ENCODE peak calls at places on chromosomes 11 and 22, in eight cellular contexts. One of them, this sample, is unnamed.

GRCh38 chr11:71496421-71496820 is 30.6 kb upstream of the KRTAP5-7 start:
- DNase-seq in neural crest cell: no peak
- DNase-seq in stimulated activated CD4-positive, alpha-beta T cell treated with anti-CD3 and anti-CD28 coated beads, Interleukin-1b, Interleukin-23, amount 100 ng/mL, for 24 hours: no peak
- DNase-seq in nucleus accumbens: no peak
- DNase-seq in LHCN-M2: no peak
- DNase-seq in GM12865: no peak
- DNase-seq in HuH-7.5: no peak
- DNase-seq in stimulated activated naive CD8-positive, alpha-beta T cell treated with anti-CD3 and anti-CD28 coated beads, Interleukin-15, Interleukin-2, amounts not matched to agents 100 U/mL and 50 U/mL, for 24 hours: no peak
- DNase-seq in this sample: no peak

GRCh38 chr11:1896895-1897294 is 5.2 kb upstream of the PRR33 start:
- DNase-seq in neural crest cell: no peak
- DNase-seq in nucleus accumbens: no peak
- DNase-seq in HuH-7.5: no peak
- DNase-seq in GM12865: no peak
- DNase-seq in stimulated activated CD4-positive, alpha-beta T cell treated with anti-CD3 and anti-CD28 coated beads, Interleukin-1b, Interleukin-23, amount 100 ng/mL, for 24 hours: no peak
- DNase-seq in LHCN-M2: no peak
- DNase-seq in stimulated activated naive CD8-positive, alpha-beta T cell treated with anti-CD3 and anti-CD28 coated beads, Interleukin-15, Interleukin-2, amounts not matched to agents 100 U/mL and 50 U/mL, for 24 hours: no peak
- DNase-seq in this sample: no peak

GRCh38 chr22:25447067-25447688 is 117.3 kb upstream of the GRK3 start:
- DNase-seq in GM12865: peak
- DNase-seq in nucleus accumbens: no peak
- DNase-seq in HuH-7.5: no peak
- DNase-seq in stimulated activated CD4-positive, alpha-beta T cell treated with anti-CD3 and anti-CD28 coated beads, Interleukin-1b, Interleukin-23, amount 100 ng/mL, for 24 hours: no peak
- DNase-seq in neural crest cell: no peak
- DNase-seq in LHCN-M2: no peak
- DNase-seq in stimulated activated naive CD8-positive, alpha-beta T cell treated with anti-CD3 and anti-CD28 coated beads, Interleukin-15, Interleukin-2, amounts not matched to agents 100 U/mL and 50 U/mL, for 24 hours: no peak
- DNase-seq in this sample: no peak

GRCh38 chr11:96306600-96306932 is 36.4 kb downstream of the MAML2 start:
- DNase-seq in neural crest cell: no peak
- DNase-seq in HuH-7.5: no peak
- DNase-seq in LHCN-M2: peak
- DNase-seq in stimulated activated naive CD8-positive, alpha-beta T cell treated with anti-CD3 and anti-CD28 coated beads, Interleukin-15, Interleukin-2, amounts not matched to agents 100 U/mL and 50 U/mL, for 24 hours: no peak
- DNase-seq in stimulated activated CD4-positive, alpha-beta T cell treated with anti-CD3 and anti-CD28 coated beads, Interleukin-1b, Interleukin-23, amount 100 ng/mL, for 24 hours: no peak
- DNase-seq in nucleus accumbens: no peak
- DNase-seq in GM12865: no peak
- DNase-seq in this sample: no peak

GRCh38 chr11:64996710-64997380 is at the start of gene BATF2:
- DNase-seq in stimulated activated naive CD8-positive, alpha-beta T cell treated with anti-CD3 and anti-CD28 coated beads, Interleukin-15, Interleukin-2, amounts not matched to agents 100 U/mL and 50 U/mL, for 24 hours: peak
- DNase-seq in neural crest cell: peak
- DNase-seq in HuH-7.5: peak
- DNase-seq in nucleus accumbens: no peak
- DNase-seq in stimulated activated CD4-positive, alpha-beta T cell treated with anti-CD3 and anti-CD28 coated beads, Interleukin-1b, Interleukin-23, amount 100 ng/mL, for 24 hours: no peak
- DNase-seq in LHCN-M2: peak
- DNase-seq in GM12865: no peak
- DNase-seq in this sample: no peak

GRCh38 chr11:29676993-29677392 is 339.8 kb downstream of the KCNA4 start:
- DNase-seq in LHCN-M2: peak
- DNase-seq in nucleus accumbens: no peak
- DNase-seq in stimulated activated CD4-positive, alpha-beta T cell treated with anti-CD3 and anti-CD28 coated beads, Interleukin-1b, Interleukin-23, amount 100 ng/mL, for 24 hours: no peak
- DNase-seq in stimulated activated naive CD8-positive, alpha-beta T cell treated with anti-CD3 and anti-CD28 coated beads, Interleukin-15, Interleukin-2, amounts not matched to agents 100 U/mL and 50 U/mL, for 24 hours: no peak
- DNase-seq in GM12865: no peak
- DNase-seq in neural crest cell: no peak
- DNase-seq in HuH-7.5: no peak
- DNase-seq in this sample: no peak

GRCh38 chr22:31734512-31734911 is 15.4 kb downstream of the PRR14L start:
- DNase-seq in LHCN-M2: peak
- DNase-seq in HuH-7.5: no peak
- DNase-seq in stimulated activated CD4-positive, alpha-beta T cell treated with anti-CD3 and anti-CD28 coated beads, Interleukin-1b, Interleukin-23, amount 100 ng/mL, for 24 hours: no peak
- DNase-seq in GM12865: no peak
- DNase-seq in nucleus accumbens: no peak
- DNase-seq in neural crest cell: no peak
- DNase-seq in stimulated activated naive CD8-positive, alpha-beta T cell treated with anti-CD3 and anti-CD28 coated beads, Interleukin-15, Interleukin-2, amounts not matched to agents 100 U/mL and 50 U/mL, for 24 hours: no peak
- DNase-seq in this sample: no peak

GRCh38 chr22:46224044-46224746 is 25.9 kb downstream of the CDPF1 start:
- DNase-seq in stimulated activated CD4-positive, alpha-beta T cell treated with anti-CD3 and anti-CD28 coated beads, Interleukin-1b, Interleukin-23, amount 100 ng/mL, for 24 hours: no peak
- DNase-seq in nucleus accumbens: no peak
- DNase-seq in LHCN-M2: no peak
- DNase-seq in HuH-7.5: no peak
- DNase-seq in GM12865: no peak
- DNase-seq in neural crest cell: no peak
- DNase-seq in stimulated activated naive CD8-positive, alpha-beta T cell treated with anti-CD3 and anti-CD28 coated beads, Interleukin-15, Interleukin-2, amounts not matched to agents 100 U/mL and 50 U/mL, for 24 hours: no peak
- DNase-seq in this sample: no peak

GRCh38 chr11:65436412-65437032 is 13.9 kb downstream of the NEAT1 start:
- DNase-seq in HuH-7.5: no peak
- DNase-seq in GM12865: no peak
- DNase-seq in neural crest cell: no peak
- DNase-seq in nucleus accumbens: no peak
- DNase-seq in LHCN-M2: no peak
- DNase-seq in stimulated activated naive CD8-positive, alpha-beta T cell treated with anti-CD3 and anti-CD28 coated beads, Interleukin-15, Interleukin-2, amounts not matched to agents 100 U/mL and 50 U/mL, for 24 hours: no peak
- DNase-seq in stimulated activated CD4-positive, alpha-beta T cell treated with anti-CD3 and anti-CD28 coated beads, Interleukin-1b, Interleukin-23, amount 100 ng/mL, for 24 hours: no peak
- DNase-seq in this sample: no peak

GRCh38 chr22:31825513-31825912 is 71.7 kb downstream of the DEPDC5 start:
- DNase-seq in nucleus accumbens: no peak
- DNase-seq in stimulated activated naive CD8-positive, alpha-beta T cell treated with anti-CD3 and anti-CD28 coated beads, Interleukin-15, Interleukin-2, amounts not matched to agents 100 U/mL and 50 U/mL, for 24 hours: no peak
- DNase-seq in HuH-7.5: no peak
- DNase-seq in stimulated activated CD4-positive, alpha-beta T cell treated with anti-CD3 and anti-CD28 coated beads, Interleukin-1b, Interleukin-23, amount 100 ng/mL, for 24 hours: no peak
- DNase-seq in LHCN-M2: no peak
- DNase-seq in neural crest cell: no peak
- DNase-seq in GM12865: no peak
- DNase-seq in this sample: no peak

GRCh38 chr11:109865558-109866186 is 227.5 kb upstream of the ZC3H12C start:
- DNase-seq in neural crest cell: no peak
- DNase-seq in nucleus accumbens: no peak
- DNase-seq in stimulated activated naive CD8-positive, alpha-beta T cell treated with anti-CD3 and anti-CD28 coated beads, Interleukin-15, Interleukin-2, amounts not matched to agents 100 U/mL and 50 U/mL, for 24 hours: peak
- DNase-seq in GM12865: peak
- DNase-seq in stimulated activated CD4-positive, alpha-beta T cell treated with anti-CD3 and anti-CD28 coated beads, Interleukin-1b, Interleukin-23, amount 100 ng/mL, for 24 hours: no peak
- DNase-seq in LHCN-M2: peak
- DNase-seq in HuH-7.5: no peak
- DNase-seq in this sample: no peak

GRCh38 chr22:19556963-19557545 is 32.8 kb upstream of the CLDN5 start:
- DNase-seq in stimulated activated CD4-positive, alpha-beta T cell treated with anti-CD3 and anti-CD28 coated beads, Interleukin-1b, Interleukin-23, amount 100 ng/mL, for 24 hours: no peak
- DNase-seq in nucleus accumbens: no peak
- DNase-seq in GM12865: no peak
- DNase-seq in neural crest cell: no peak
- DNase-seq in HuH-7.5: no peak
- DNase-seq in stimulated activated naive CD8-positive, alpha-beta T cell treated with anti-CD3 and anti-CD28 coated beads, Interleukin-15, Interleukin-2, amounts not matched to agents 100 U/mL and 50 U/mL, for 24 hours: no peak
- DNase-seq in LHCN-M2: no peak
- DNase-seq in this sample: no peak

GRCh38 chr11:259374-259773 is 18.8 kb upstream of the NLRP6 start:
- DNase-seq in HuH-7.5: no peak
- DNase-seq in stimulated activated CD4-positive, alpha-beta T cell treated with anti-CD3 and anti-CD28 coated beads, Interleukin-1b, Interleukin-23, amount 100 ng/mL, for 24 hours: no peak
- DNase-seq in neural crest cell: no peak
- DNase-seq in stimulated activated naive CD8-positive, alpha-beta T cell treated with anti-CD3 and anti-CD28 coated beads, Interleukin-15, Interleukin-2, amounts not matched to agents 100 U/mL and 50 U/mL, for 24 hours: no peak
- DNase-seq in LHCN-M2: no peak
- DNase-seq in GM12865: no peak
- DNase-seq in nucleus accumbens: no peak
- DNase-seq in this sample: no peak